ENCODE peak calls at places on chromosomes 16 and 17, in nine cellular contexts. Y, E, P, K, D, I, X, N and F are unnamed samples.

GRCh38 chr17:13931752-13932477 is 137.4 kb upstream of the COX10 start:
- DNase-seq in I (no peak), D (no peak), X (no peak), Y (no peak), N (peak; percentile 4), E (peak; percentile 18), K (no peak), P (peak; percentile 21), F (no peak)

GRCh38 chr17:19718613-19719364 is 2.4 kb upstream of the SLC47A2 start:
- DNase-seq in E (no peak), N (no peak), P (peak; percentile 75), Y (no peak), X (no peak), K (no peak), I (no peak), D (no peak), F (no peak)

GRCh38 chr16:57794849-57795430 is 7.4 kb downstream of the KIFC3 start:
- DNase-seq in K (no peak), X (no peak), E (no peak), N (no peak), D (no peak), Y (no peak), P (no peak), I (no peak), F (no peak)

GRCh38 chr17:49548051-49548505 is 27.6 kb upstream of the NXPH3 start:
- DNase-seq in K (no peak), E (no peak), Y (no peak), P (no peak), N (no peak), I (peak; percentile 13), D (peak; percentile 60), X (no peak), F (no peak)

GRCh38 chr17:6456914-6457687 is 12.8 kb downstream of the PIMREG start:
- DNase-seq in K (no peak), Y (no peak), D (no peak), N (peak; percentile 52), I (no peak), P (no peak), E (no peak), X (no peak), F (no peak)

GRCh38 chr17:63699638-63700527 is at the start of gene LIMD2:
- DNase-seq in K (no peak), P (peak; percentile 76), D (no peak), X (peak; percentile 83), I (peak; percentile 93), Y (peak; percentile 29), E (no peak), N (no peak), F (no peak)

GRCh38 chr16:4372578-4373355 is 1.1 kb downstream of the VASN start:
- DNase-seq in I (no peak), K (no peak), N (peak; percentile 57), E (no peak), P (no peak), D (no peak), Y (no peak), X (no peak), F (no peak)

GRCh38 chr16:55812951-55813350 is 19.9 kb downstream of the CES1 start:
- DNase-seq in P (no peak), X (no peak), N (no peak), Y (no peak), E (no peak), I (no peak), K (no peak), D (no peak), F (no peak)

GRCh38 chr17:75679706-75680201 is 12.6 kb downstream of the SAP30BP start:
- DNase-seq in Y (peak; percentile 61), K (no peak), X (no peak), N (no peak), P (no peak), I (no peak), D (no peak), E (no peak), F (no peak)

GRCh38 chr17:36829676-36830075 is 107.6 kb upstream of the LHX1 start:
- DNase-seq in K (no peak), X (no peak), N (no peak), E (no peak), P (no peak), Y (no peak), I (no peak), D (no peak), F (no peak)

GRCh38 chr17:66542967-66543525 is 240.6 kb downstream of the PRKCA start:
- DNase-seq in K (no peak), Y (no peak), I (no peak), N (peak; percentile 49), D (no peak), P (no peak), E (peak; percentile 71), X (no peak), F (no peak)

GRCh38 chr17:45243750-45244149 is 18.1 kb downstream of the SPATA32 start:
- DNase-seq in K (no peak), N (no peak), I (no peak), Y (no peak), P (no peak), X (no peak), D (no peak), E (no peak), F (no peak)

GRCh38 chr17:82228278-82228841 is 482 bp upstream of the SLC16A3 start:
- DNase-seq in Y (no peak), I (peak; percentile 83), X (peak; percentile 42), N (no peak), P (peak; percentile 50), E (no peak), D (no peak), K (no peak), F (no peak)

GRCh38 chr16:27924411-27925118 is 138.9 kb downstream of the GSG1L start:
- DNase-seq in Y (no peak), D (no peak), K (no peak), X (no peak), N (no peak), I (no peak), P (no peak), E (no peak), F (no peak)

GRCh38 chr17:41801374-41802062 is 10.2 kb downstream of the P3H4 start:
- DNase-seq in E (peak; percentile 61), Y (peak; percentile 52), X (peak; percentile 75), N (peak; percentile 64), P (peak; percentile 94), D (peak; percentile 90), K (peak; percentile 76), I (peak; percentile 87), F (peak; percentile 57)

GRCh38 chr17:20266806-20267458 is 200.4 kb downstream of the LGALS9B start:
- DNase-seq in E (peak; percentile 67), K (no peak), I (no peak), Y (no peak), P (no peak), N (peak; percentile 49), D (no peak), X (no peak), F (no peak)